ENCODE peak calls at places on chromosomes 13 and 19, in five cellular contexts. N, E, K, S and T are unnamed samples.

GRCh38 chr19:40219721-40220276 is 1.6 kb upstream of the TTC9B start:
- DNase-seq in E (no peak), N (peak; percentile 76), K (no peak), S (no peak), T (no peak)

GRCh38 chr19:40754611-40755247 is 3.7 kb downstream of the SNRPA start:
- DNase-seq in S (no peak), E (no peak), K (no peak), N (peak; percentile 14), T (no peak)

GRCh38 chr13:42377640-42378382 is 105.9 kb downstream of the AKAP11 start:
- DNase-seq in S (no peak), N (no peak), K (no peak), E (peak; percentile 52), T (no peak)

GRCh38 chr13:102597029-102598015 is 536 bp downstream of the TPP2 start:
- DNase-seq in K (no peak), E (peak; percentile 8), S (peak; percentile 33), N (peak; percentile 34), T (peak; percentile 33)

GRCh38 chr13:43107780-43108179 is 84.4 kb downstream of the DNAJC15 start:
- DNase-seq in E (no peak), K (no peak), N (peak; percentile 53), S (no peak), T (no peak)

GRCh38 chr13:69331245-69331644 is 776.4 kb upstream of the ATXN8OS start:
- DNase-seq in N (no peak), E (no peak), S (no peak), K (no peak), T (no peak)

GRCh38 chr13:106490887-106491321 is 44.6 kb downstream of the EFNB2 start:
- DNase-seq in N (no peak), K (no peak), S (no peak), E (peak; percentile 10), T (no peak)

GRCh38 chr19:32223595-32224370 is 121.6 kb upstream of the ZNF507 start:
- DNase-seq in N (no peak), E (no peak), S (no peak), K (no peak), T (no peak)

GRCh38 chr19:10552596-10553053 is 8.9 kb downstream of the ATG4D start:
- DNase-seq in E (no peak), N (peak; percentile 47), K (peak; percentile 52), S (no peak), T (peak; percentile 71)

GRCh38 chr13:42654760-42655159 is 80.8 kb downstream of the TNFSF11 start:
- DNase-seq in E (no peak), K (no peak), N (no peak), S (no peak), T (no peak)

GRCh38 chr19:34274284-34274826 is 20.0 kb downstream of the GARRE1 start:
- DNase-seq in K (no peak), E (no peak), N (no peak), S (no peak), T (no peak)

DNA sequence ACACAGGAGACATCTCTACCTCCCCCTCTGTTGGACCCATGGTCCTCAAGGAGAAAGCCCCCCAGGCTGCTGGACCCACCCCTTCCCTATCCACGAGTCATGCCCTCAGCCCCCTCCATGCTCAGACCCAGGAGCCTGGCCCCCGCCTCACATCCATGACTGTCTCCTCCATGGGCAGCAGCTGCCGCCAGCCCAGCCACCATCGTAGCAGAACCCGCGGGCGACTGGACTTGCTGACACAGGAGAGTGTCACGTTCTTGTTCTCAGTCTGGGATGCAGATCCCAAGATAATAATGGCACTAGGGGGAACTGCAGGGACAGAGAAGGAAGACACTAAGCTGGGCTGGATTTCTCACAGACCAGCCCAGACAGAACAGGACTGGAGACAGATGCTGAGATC is 3.8 kb downstream of the NPHS1 start:
- DNase-seq in S (no peak), N (no peak), K (no peak), E (no peak), T (no peak)
- H3K27me3 ChIP-seq in S (no peaks in the 10 kb centered on the region), N (no peaks in the 10 kb centered on the region), K (no peaks in the 10 kb centered on the region), E (peaks cover 30% of the 10 kb centered on the region), T (no peaks in the 10 kb centered on the region)

DNA sequence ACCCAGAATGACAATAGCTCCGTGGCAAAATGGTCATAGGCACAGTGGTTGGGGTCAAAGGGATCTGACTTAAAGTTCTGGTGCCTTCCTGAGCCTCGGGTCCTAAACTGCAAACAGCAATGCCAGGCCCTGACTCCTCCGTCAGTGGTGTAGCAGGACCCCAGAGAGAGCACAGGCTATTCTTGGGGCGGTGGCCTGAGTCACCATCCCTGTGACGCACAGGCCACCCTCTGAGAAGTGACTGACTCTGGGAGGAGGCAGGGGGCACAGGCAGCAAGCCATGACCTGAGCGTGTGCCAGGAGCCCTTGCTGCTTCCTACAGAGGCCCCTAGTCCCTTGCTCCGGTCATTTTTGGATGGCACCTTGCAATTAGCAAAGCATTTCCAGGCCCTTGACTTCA is 18.7 kb downstream of the PLVAP start:
- DNase-seq in S (no peak), N (no peak), K (no peak), E (no peak), T (no peak)
- H3K4me3 ChIP-seq in S (no peak overlapping the region), N (no peak overlapping the region), K (no peak overlapping the region), E (no peak overlapping the region), T (no peak overlapping the region)

DNA sequence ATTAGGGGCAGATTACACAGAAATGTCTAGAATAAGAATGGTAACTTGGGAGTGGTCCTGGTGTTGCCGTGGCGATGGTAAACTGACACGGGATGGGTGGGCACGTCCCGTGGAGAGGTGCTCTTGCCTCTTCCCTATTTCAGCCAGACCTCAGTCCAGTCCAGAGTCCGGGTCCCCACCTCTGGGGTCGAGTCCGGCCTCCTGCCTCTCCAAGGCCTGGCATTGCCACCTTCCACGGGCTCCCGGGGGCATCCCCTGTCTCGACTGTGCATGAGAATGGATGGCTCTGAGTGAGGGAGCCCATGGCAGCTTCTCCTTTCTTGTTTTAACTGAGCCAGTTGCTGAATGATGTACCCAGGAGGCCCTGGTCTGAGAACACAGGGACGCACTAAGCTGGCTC is 142.3 kb downstream of the SOX1 start:
- DNase-seq in K (no peak), N (no peak), E (no peak), S (no peak), T (no peak)
- H3K27me3 ChIP-seq in K (peaks cover 24% of the 10 kb centered on the region), N (peaks cover 41% of the 10 kb centered on the region), E (no peaks in the 10 kb centered on the region), S (no peaks in the 10 kb centered on the region), T (peaks cover 94% of the 10 kb centered on the region)

GRCh38 chr19:341386-342127 is 3.0 kb downstream of the MIER2 start:
- DNase-seq in S (no peak), E (no peak), N (no peak), K (no peak), T (no peak)

GRCh38 chr19:343451-343931 is 1.1 kb downstream of the MIER2 start:
- DNase-seq in S (no peak), E (no peak), K (no peak), N (no peak), T (no peak)

GRCh38 chr19:342801-343421 is 1.7 kb downstream of the MIER2 start:
- DNase-seq in N (peak; percentile 82), S (peak; percentile 47), E (no peak), K (no peak), T (no peak)

GRCh38 chr19:340620-341385 is 3.8 kb downstream of the MIER2 start:
- DNase-seq in K (no peak), S (no peak), E (no peak), N (no peak), T (no peak)

DNA sequence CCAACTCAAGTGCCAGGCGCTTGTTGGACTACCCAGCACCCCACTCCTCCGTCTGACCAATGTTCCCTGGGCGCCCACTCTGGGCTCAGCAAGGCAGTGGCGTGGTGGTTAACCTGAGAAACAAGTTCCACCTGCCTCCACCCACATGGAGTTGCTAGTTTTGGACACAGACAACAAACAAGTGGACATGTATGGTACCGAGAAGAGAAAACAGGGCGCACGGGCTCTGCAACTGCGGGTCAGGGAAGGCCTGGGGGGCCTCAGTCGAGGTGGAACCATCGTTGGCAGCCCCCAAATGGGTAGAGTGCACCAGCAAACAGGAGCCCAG is 2.5 kb downstream of the MIER2 start:
- DNase-seq in E (no peak), S (no peak), K (no peak), N (peak; percentile 1), T (no peak)
- H3K4me3 ChIP-seq in E (peak overlapping the region; percentile 8), S (no peak overlapping the region), K (peak overlapping the region; percentile 49), N (peak overlapping the region; percentile 75), T (no peak overlapping the region)

GRCh38 chr13:41130356-41130755 is 2.2 kb downstream of the KBTBD6 start:
- DNase-seq in E (no peak), N (no peak), S (no peak), K (no peak), T (no peak)

GRCh38 chr13:41137241-41137640 is 4.6 kb upstream of the KBTBD6 start:
- DNase-seq in K (no peak), E (no peak), S (no peak), N (peak; percentile 79), T (no peak)

GRCh38 chr13:41132512-41133152 is at the start of gene KBTBD6:
- DNase-seq in E (peak; percentile 88), K (peak; percentile 96), S (peak; percentile 94), N (peak; percentile 98), T (peak; percentile 88)

GRCh38 chr13:41136396-41137031 is 3.9 kb upstream of the KBTBD6 start:
- DNase-seq in E (no peak), S (no peak), K (no peak), N (peak; percentile 13), T (no peak)

GRCh38 chr13:41133951-41134350 is 1.3 kb upstream of the KBTBD6 start:
- DNase-seq in N (no peak), K (no peak), S (no peak), E (no peak), T (no peak)
- H3K27me3 ChIP-seq in N (no peaks in the 10 kb centered on the region), K (no peaks in the 10 kb centered on the region), S (no peaks in the 10 kb centered on the region), E (no peaks in the 10 kb centered on the region), T (no peaks in the 10 kb centered on the region)

GRCh38 chr19:8148410-8149231 is 771 bp downstream of the FBN3 start:
- DNase-seq in K (peak; percentile 56), N (peak; percentile 43), E (no peak), S (no peak), T (peak; percentile 81)
- H3K4me3 ChIP-seq in K (peak overlapping the region; percentile 40), N (peak overlapping the region; percentile 61), E (no peak overlapping the region), S (no peak overlapping the region), T (peak overlapping the region; percentile 56)

DNA sequence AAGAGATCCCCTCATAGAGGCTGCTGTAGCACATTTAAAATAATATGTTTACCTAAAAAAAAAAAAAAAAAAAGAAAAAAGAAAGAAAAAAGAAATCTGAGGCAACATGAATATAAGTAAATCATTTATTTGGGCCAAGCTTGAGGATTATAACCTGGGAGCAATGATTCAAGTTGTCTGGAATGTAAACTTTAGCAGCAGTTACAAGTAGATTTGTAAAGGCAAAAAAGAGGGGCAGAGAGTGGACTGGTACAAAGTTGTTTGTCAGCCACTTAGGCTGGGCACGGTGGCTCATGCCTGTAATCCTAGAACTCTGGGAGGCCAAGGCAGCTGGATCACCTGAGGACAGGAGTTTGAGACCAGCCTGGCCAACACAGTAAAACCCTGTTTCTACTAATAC is 11.3 kb downstream of the ZNF43 start:
- DNase-seq in K (no peak), S (no peak), N (no peak), E (no peak), T (no peak)
- H3K27me3 ChIP-seq in K (no peaks in the 10 kb centered on the region), S (no peaks in the 10 kb centered on the region), N (no peaks in the 10 kb centered on the region), E (no peaks in the 10 kb centered on the region), T (no peaks in the 10 kb centered on the region)